ENCODE peak calls at places on chromosomes 5 and 9, in nine cellular contexts. T is iris pigment epithelial cell; S is LHCN-M2; C is left ventricle myocardium superior; E is heart left ventricle; H is colonic mucosa; D is activated CD8-positive, alpha-beta memory T cell treated with anti-CD3 and anti-CD28 coated beads, Interleukin-2, amount 50 U/mL, for 4 hours; J is A549; N is NCI-H1092 treated with DMSO at 0.1 percent for 48 hours. O is an unnamed sample.

GRCh38 chr5:168691891-168692290 is 112.7 kb upstream of the PANK3 start:
- DNase-seq in S (no peak), T (no peak), J (no peak), H (no peak), D (no peak), C (no peak), N (no peak), E (no peak), O (no peak)

GRCh38 chr9:73816905-73817304 is 665.2 kb downstream of the ANXA1 start:
- DNase-seq in H (no peak), S (no peak), T (no peak), E (no peak), N (no peak), D (no peak), J (no peak), C (no peak), O (no peak)

GRCh38 chr9:127534931-127535330 is 77.1 kb upstream of the STXBP1 start:
- DNase-seq in C (no peak), N (no peak), E (no peak), D (no peak), H (no peak), J (no peak), T (no peak), S (no peak), O (no peak)

GRCh38 chr5:13763719-13764118 is 180.8 kb downstream of the DNAH5 start:
- DNase-seq in C (no peak), S (no peak), T (no peak), D (no peak), H (no peak), N (no peak), E (no peak), J (no peak), O (no peak)

GRCh38 chr9:112193562-112194288 is 18.6 kb upstream of the SUSD1 start:
- DNase-seq in E (no peak), J (no peak), S (no peak), T (no peak), N (no peak), C (no peak), D (no peak), H (no peak), O (no peak)

GRCh38 chr9:95249986-95250385 is 67.5 kb downstream of the FANCC start:
- DNase-seq in E (no peak), J (no peak), D (no peak), C (no peak), H (no peak), S (no peak), N (peak; percentile 46), T (no peak), O (peak; percentile 29)

GRCh38 chr5:113187879-113188278 is 211.3 kb downstream of the DCP2 start:
- DNase-seq in S (no peak), T (no peak), D (no peak), H (no peak), C (no peak), J (no peak), E (no peak), N (no peak), O (no peak)

GRCh38 chr5:116442095-116442534 is 132.5 kb downstream of the SEMA6A start:
- DNase-seq in J (no peak), H (no peak), C (peak; percentile 76), E (peak; percentile 38), D (no peak), N (peak; percentile 65), T (peak; percentile 34), S (peak; percentile 53), O (peak; percentile 39)

GRCh38 chr9:38036359-38037084 is 32.5 kb downstream of the SHB start:
- DNase-seq in N (no peak), J (peak; percentile 38), T (peak; percentile 88), D (no peak), E (no peak), C (peak; percentile 17), H (no peak), S (peak; percentile 75), O (no peak)

GRCh38 chr5:61002616-61003015 is 57.6 kb downstream of the NDUFAF2 start:
- DNase-seq in T (no peak), H (no peak), S (no peak), J (no peak), N (no peak), D (no peak), E (no peak), C (no peak), O (no peak)

GRCh38 chr5:102536323-102536928 is 37.6 kb upstream of the SLCO6A1 start:
- DNase-seq in H (no peak), N (peak; percentile 2), E (no peak), D (no peak), T (no peak), C (no peak), S (peak; percentile 18), J (no peak), O (no peak)

GRCh38 chr5:135714126-135714894 is 120.2 kb upstream of the SLC25A48 start:
- DNase-seq in J (no peak), H (no peak), E (no peak), D (no peak), T (no peak), C (no peak), N (no peak), S (peak; percentile 60), O (no peak)

GRCh38 chr5:27315541-27316282 is 277.3 kb upstream of the CDH9 start:
- DNase-seq in H (no peak), E (no peak), S (peak; percentile 82), J (no peak), C (no peak), N (no peak), D (no peak), T (peak; percentile 85), O (no peak)

GRCh38 chr9:33153001-33153400 is 14.1 kb downstream of the B4GALT1 start:
- DNase-seq in J (no peak), T (no peak), E (no peak), H (no peak), C (no peak), D (no peak), N (no peak), S (no peak), O (no peak)